ENCODE peak calls at places on chromosome 22, in ten cellular contexts. L, I, R, H, N, Y, X, J, Z and M are unnamed samples. For H3K4me1, the result is how much of the 10 kb centered on the place peaks cover.

GRCh38 chr22:38653741-38654140 is 2.5 kb downstream of the FAM227A start:
- DNase-seq in I (no peak), R (no peak), X (no peak), Y (no peak), J (no peak), H (no peak), N (no peak), L (no peak), Z (no peak), M (no peak)

GRCh38 chr22:29205598-29206371 is at the start of gene EMID1:
- DNase-seq in L (peak), J (peak), R (no peak), N (peak), I (no peak), H (peak), Z (no peak), X (peak), Y (peak), M (no peak)

GRCh38 chr22:27991586-27992293 is 72.7 kb upstream of the PITPNB start:
- DNase-seq in Y (no peak), L (no peak), J (peak), I (no peak), Z (no peak), X (no peak), N (no peak), H (no peak), R (no peak), M (peak)

GRCh38 chr22:27610863-27611786 is 190.4 kb downstream of the MN1 start:
- DNase-seq in N (peak), I (no peak), L (no peak), H (no peak), Z (no peak), X (no peak), R (no peak), J (no peak), Y (peak), M (no peak)

GRCh38 chr22:22215659-22216449 is 28.7 kb upstream of the VPREB1 start:
- DNase-seq in Z (no peak), I (no peak), J (no peak), X (no peak), H (no peak), Y (no peak), L (no peak), R (no peak), N (no peak), M (no peak)

GRCh38 chr22:47200273-47201051 is 438.0 kb downstream of the TBC1D22A start:
- DNase-seq in J (no peak), N (peak), I (no peak), Z (no peak), Y (peak), X (no peak), H (no peak), R (no peak), L (peak), M (no peak)

GRCh38 chr22:38176170-38176741 is 5.4 kb downstream of the PLA2G6 start:
- DNase-seq in H (peak), J (peak), I (no peak), X (peak), Y (peak), R (no peak), Z (no peak), N (no peak), L (peak), M (peak)

GRCh38 chr22:43652845-43653244 is 159.3 kb downstream of the EFCAB6 start:
- DNase-seq in Z (no peak), X (no peak), I (no peak), R (no peak), Y (no peak), L (no peak), J (no peak), H (no peak), N (no peak), M (no peak)

GRCh38 chr22:22168190-22168940 is 76.2 kb upstream of the VPREB1 start:
- DNase-seq in N (peak), Z (peak), J (no peak), R (peak), I (peak), H (no peak), X (peak), Y (no peak), L (no peak), M (no peak)

GRCh38 chr22:27880778-27881394 is 38.2 kb downstream of the PITPNB start:
- DNase-seq in H (no peak), X (peak), N (peak), I (peak), J (peak), Y (no peak), R (no peak), L (peak), Z (peak), M (no peak)

GRCh38 chr22:38214248-38215056 is 12.7 kb downstream of the MAFF start:
- DNase-seq in J (peak), H (peak), Y (peak), R (peak), I (no peak), L (peak), N (peak), Z (no peak), X (peak), M (peak)

GRCh38 chr22:36982136-36982535 is 37.1 kb downstream of the TST start:
- DNase-seq in J (no peak), Z (no peak), H (no peak), Y (no peak), L (no peak), N (no peak), R (no peak), I (no peak), X (no peak), M (no peak)

GRCh38 chr22:18064636-18065035 is 13.2 kb upstream of the PEX26 start:
- DNase-seq in X (no peak), N (no peak), R (no peak), L (no peak), I (no peak), J (no peak), H (no peak), Y (peak), Z (no peak), M (no peak)

GRCh38 chr22:37187552-37187890 is 526 bp downstream of the C1QTNF6 start:
- DNase-seq in N (no peak), J (peak), R (no peak), X (peak), I (no peak), Y (no peak), L (no peak), H (peak), Z (no peak), M (peak)

GRCh38 chr22:27278986-27279385 is 522.6 kb downstream of the MN1 start:
- DNase-seq in X (no peak), I (no peak), N (no peak), J (no peak), Y (no peak), Z (no peak), R (no peak), L (no peak), H (no peak), M (no peak)

GRCh38 chr22:33584152-33584551 is 336.1 kb downstream of the LARGE1 start:
- DNase-seq in L (no peak), J (no peak), Z (no peak), I (no peak), X (no peak), Y (no peak), R (no peak), N (no peak), H (no peak), M (no peak)
- H3K4me1 ChIP-seq in L (under half), J (under half), Z (under half), I (under half), X (under half), Y (under half), R (under half), N (under half), H (under half), M (under half)

GRCh38 chr22:45200862-45201511 is 37.3 kb downstream of the NUP50 start:
- DNase-seq in X (peak), Y (peak), Z (no peak), R (no peak), I (no peak), H (no peak), N (no peak), J (no peak), L (no peak), M (no peak)
- H3K27ac ChIP-seq in X (peak), Y (no peak), Z (no peak), R (no peak), I (no peak), H (no peak), N (no peak), J (no peak), L (no peak), M (no peak)

DNA sequence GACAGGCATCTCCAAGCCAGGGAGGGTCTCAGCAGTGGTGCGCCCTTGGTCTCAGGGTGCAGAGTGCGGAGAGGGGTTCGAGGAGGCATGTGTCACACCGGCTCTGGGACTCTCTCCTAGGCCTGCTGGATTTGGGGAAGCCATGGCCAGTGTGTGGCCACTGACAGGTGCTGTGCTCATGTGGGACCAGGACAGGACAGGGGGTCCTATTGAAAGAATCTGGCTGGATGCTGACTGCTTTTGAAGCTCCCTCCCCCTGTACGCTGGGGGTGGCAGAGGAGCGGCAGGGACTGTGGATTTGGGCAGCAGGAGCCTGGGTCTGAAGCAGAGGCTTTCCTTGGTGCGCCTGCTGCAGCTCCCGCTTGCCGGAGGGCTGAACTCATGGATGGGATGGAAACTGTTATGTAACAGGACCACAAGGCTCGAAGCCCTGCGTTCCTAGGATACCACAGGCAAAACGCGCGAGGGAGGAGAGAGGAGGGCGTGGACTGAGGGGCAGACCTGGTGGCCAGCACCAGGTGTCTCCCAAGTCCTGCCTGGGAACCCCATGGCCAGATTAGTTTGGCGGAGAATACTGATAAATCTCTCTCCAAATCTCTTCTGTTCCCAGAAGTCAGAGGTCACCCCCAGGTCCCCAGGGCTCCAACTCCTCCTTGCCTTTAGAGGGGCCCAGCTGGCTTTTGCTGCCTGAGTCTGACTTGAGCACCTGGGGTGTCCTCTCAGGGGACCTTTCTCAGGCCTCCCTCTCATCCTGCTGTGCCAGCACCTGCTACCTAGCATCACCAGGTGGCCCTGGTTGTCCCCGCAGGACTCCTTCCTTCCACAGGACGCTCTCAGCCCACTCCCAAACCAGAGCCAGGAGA is 13.8 kb upstream of the TEF start:
- DNase-seq in I (no peak), N (peak), R (no peak), X (peak), Z (no peak), L (peak), J (peak), Y (no peak), H (peak), M (peak)
- TF ChIP-seq POLR2A in I (no peak), N (no peak), R (no peak), X (no peak), Z (no peak), L (peak), J (no peak), Y (no peak), H (no peak), M (no peak)

GRCh38 chr22:31082606-31083376 is 1.7 kb downstream of the SMTN start:
- DNase-seq in J (peak), I (peak), N (peak), X (peak), H (peak), L (peak), Y (peak), R (no peak), Z (peak), M (no peak)

GRCh38 chr22:31080164-31080847 is 812 bp upstream of the SMTN start:
- DNase-seq in N (no peak), X (no peak), Z (no peak), L (no peak), Y (no peak), R (no peak), I (no peak), J (no peak), H (no peak), M (no peak)

GRCh38 chr22:31081963-31082605 is 966 bp downstream of the SMTN start:
- DNase-seq in X (peak), I (no peak), R (no peak), Y (no peak), Z (no peak), N (no peak), J (peak), H (no peak), L (peak), M (no peak)

GRCh38 chr22:31079095-31079642 is 1.9 kb upstream of the SMTN start:
- DNase-seq in H (no peak), X (no peak), N (peak), Z (no peak), I (no peak), J (peak), L (peak), Y (no peak), R (no peak), M (no peak)

DNA sequence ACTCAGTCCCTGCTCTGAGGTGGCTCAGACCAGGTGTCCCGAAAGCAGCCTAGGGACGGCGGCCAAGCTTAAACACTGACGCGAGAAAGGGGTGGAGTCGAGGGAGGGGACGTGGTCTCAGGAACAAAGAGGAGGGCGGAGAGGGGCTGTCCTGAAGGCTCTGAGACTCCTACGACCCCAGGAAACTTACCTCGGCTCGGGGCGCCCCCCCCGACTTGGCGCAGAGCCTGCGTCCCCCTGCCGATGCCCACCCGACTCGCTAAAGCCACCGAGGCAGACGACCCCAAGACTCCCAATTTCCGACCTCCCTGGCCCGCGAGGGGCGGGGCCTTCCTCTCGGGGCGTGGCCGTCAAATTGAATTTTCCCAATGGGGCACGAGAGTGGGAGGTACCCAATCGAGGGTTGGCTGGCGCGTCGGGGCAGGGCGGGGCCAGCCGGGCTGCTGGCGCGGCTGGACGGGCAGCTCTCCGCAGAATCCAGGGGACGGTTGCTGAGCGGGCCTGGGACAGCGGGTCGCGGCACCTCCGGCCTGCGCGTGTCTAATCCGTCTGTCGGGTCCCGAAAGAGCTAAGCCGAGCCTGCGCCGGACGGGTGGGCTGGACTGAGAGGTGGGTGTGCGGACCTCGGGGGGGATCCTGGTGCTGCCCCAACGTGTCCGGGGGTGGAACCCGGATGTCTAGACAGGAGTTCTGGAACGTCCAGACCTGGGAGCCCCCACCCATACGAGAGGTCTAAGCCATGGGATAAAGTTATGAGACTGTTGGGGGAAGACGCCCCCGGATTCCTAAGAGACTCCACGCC is at the start of gene SMTN:
- DNase-seq in L (peak), J (peak), H (peak), R (peak), X (peak), N (peak), I (peak), Z (peak), Y (peak), M (peak)
- H3K4me1 ChIP-seq in L (under half), J (under half), H (under half), R (under half), X (under half), N (half or more), I (under half), Z (under half), Y (half or more), M (under half)

GRCh38 chr22:20465759-20466077 is 28.1 kb upstream of the SCARF2 start:
- DNase-seq in J (no peak), Y (no peak), H (no peak), Z (no peak), X (no peak), R (no peak), I (no peak), N (no peak), L (no peak), M (peak)
- H3K27ac ChIP-seq in J (no peak), Y (no peak), H (no peak), Z (no peak), X (no peak), R (no peak), I (no peak), N (no peak), L (no peak), M (no peak)